ENCODE peak calls at places on chromosomes 16 and 17, in four cellular contexts. K is GF-D8; U is stimulated activated CD8-positive, alpha-beta memory T cell treated with anti-CD3 and anti-CD28 coated beads, Interleukin-4, amount 100 ng/mL, for 1 hour; V is endodermal cell. H is an unnamed sample.

GRCh38 chr17:72754513-72754912 is 338.0 kb downstream of the SLC39A11 start:
- DNase-seq in K (no peak), V (no peak), U (no peak), H (no peak)

GRCh38 chr16:67594956-67595355 is 32.6 kb downstream of the CTCF start:
- DNase-seq in U (no peak), V (no peak), K (no peak), H (no peak)

GRCh38 chr17:3740611-3741073 is 16.9 kb downstream of the HASPIN start:
- DNase-seq in V (peak), U (no peak), K (peak), H (no peak)

GRCh38 chr16:16009396-16009795 is 60.0 kb downstream of the ABCC1 start:
- DNase-seq in U (no peak), V (no peak), K (no peak), H (no peak)

GRCh38 chr17:40551091-40551873 is 14.0 kb downstream of the CCR7 start:
- DNase-seq in K (no peak), U (no peak), V (peak), H (no peak)

GRCh38 chr16:88058136-88058535 is 106.9 kb downstream of the BANP start:
- DNase-seq in U (no peak), V (no peak), K (no peak), H (no peak)

GRCh38 chr16:62036101-62036806 is at the start of gene CDH8:
- DNase-seq in V (peak), U (no peak), K (no peak), H (no peak)

GRCh38 chr17:15490634-15491261 is 23.3 kb upstream of the CDRT4 start:
- DNase-seq in U (no peak), V (peak), K (no peak), H (no peak)

GRCh38 chr17:48127371-48128051 is 19.9 kb downstream of the SNX11 start:
- DNase-seq in V (peak), U (no peak), K (no peak), H (no peak)

GRCh38 chr16:47463771-47464624 is 2.9 kb downstream of the PHKB start:
- DNase-seq in K (no peak), U (no peak), V (no peak), H (no peak)

GRCh38 chr17:43442711-43443110 is 41.1 kb upstream of the DHX8 start:
- DNase-seq in V (no peak), U (no peak), K (no peak), H (no peak)

GRCh38 chr16:89265647-89266046 is 48.1 kb downstream of the ZNF778 start:
- DNase-seq in V (no peak), K (no peak), U (no peak), H (no peak)

GRCh38 chr16:1082952-1083675 is 10.6 kb downstream of the SSTR5 start:
- DNase-seq in K (no peak), V (no peak), U (no peak), H (no peak)

GRCh38 chr16:88956546-88957455 is 20.2 kb downstream of the CBFA2T3 start:
- DNase-seq in U (no peak), V (no peak), K (no peak), H (no peak)

GRCh38 chr17:65797101-65797500 is 235.7 kb upstream of the AXIN2 start:
- DNase-seq in K (no peak), U (no peak), V (no peak), H (no peak)

GRCh38 chr16:54123766-54124165 is 162.8 kb downstream of the IRX3 start:
- DNase-seq in K (peak), U (no peak), V (no peak), H (no peak)

GRCh38 chr17:40648326-40648968 is 829 bp upstream of the SMARCE1 start:
- DNase-seq in V (peak), U (no peak), K (no peak), H (no peak)

GRCh38 chr16:67000384-67001158 is 12.2 kb downstream of the CES4A start:
- DNase-seq in V (peak), U (no peak), K (no peak), H (no peak)

GRCh38 chr17:76373481-76373825 is 11.0 kb upstream of the SPHK1 start:
- DNase-seq in U (no peak), V (no peak), K (no peak), H (no peak)

GRCh38 chr16:48963306-48963705 is 318.3 kb downstream of the CBLN1 start:
- DNase-seq in U (no peak), K (no peak), V (no peak), H (no peak)

GRCh38 chr17:7404737-7405412 is 978 bp upstream of the TMEM256 start:
- DNase-seq in U (peak), K (no peak), V (peak), H (no peak)

GRCh38 chr17:46962374-46962790 is 16.7 kb downstream of the RPRML start:
- DNase-seq in K (no peak), U (no peak), V (no peak), H (no peak)

GRCh38 chr16:50684823-50685455 is 3.8 kb upstream of the SNX20 start:
- DNase-seq in V (no peak), K (no peak), U (no peak), H (no peak)

GRCh38 chr17:350706-351435 is 1.7 kb downstream of the RPH3AL start:
- DNase-seq in K (peak), V (peak), U (no peak), H (no peak)

GRCh38 chr16:47905771-47906170 is 250.0 kb downstream of the ABCC12 start:
- DNase-seq in V (no peak), K (no peak), U (no peak), H (no peak)

GRCh38 chr16:24189941-24190340 is 66.2 kb upstream of the CACNG3 start:
- DNase-seq in K (no peak), V (no peak), U (no peak), H (no peak)

GRCh38 chr17:4968166-4968915 is 724 bp upstream of the SPAG7 start:
- DNase-seq in K (no peak), U (no peak), V (peak), H (no peak)

GRCh38 chr16:12087901-12088364 is 111.4 kb downstream of the SNX29 start:
- DNase-seq in V (no peak), U (no peak), K (no peak), H (no peak)

GRCh38 chr17:35160354-35161201 is 13.0 kb downstream of the UNC45B start:
- DNase-seq in K (no peak), V (no peak), U (no peak), H (no peak)

GRCh38 chr16:8808009-8808408 is 10.4 kb downstream of the PMM2 start:
- DNase-seq in V (no peak), K (no peak), U (no peak), H (no peak)

GRCh38 chr16:56384074-56384721 is 41.1 kb downstream of the AMFR start:
- DNase-seq in K (no peak), V (no peak), U (no peak), H (no peak)

GRCh38 chr16:88316151-88316550 is 66.6 kb upstream of the ZNF469 start:
- DNase-seq in V (no peak), U (no peak), K (no peak), H (no peak)

GRCh38 chr16:54651851-54652770 is 278.6 kb upstream of the IRX5 start:
- DNase-seq in K (no peak), U (no peak), V (no peak), H (no peak)

GRCh38 chr17:56478836-56479447 is 114.6 kb upstream of the NOG start:
- DNase-seq in U (no peak), V (peak), K (no peak), H (no peak)

GRCh38 chr17:6506679-6507231 is 49.6 kb downstream of the PITPNM3 start:
- DNase-seq in K (no peak), U (no peak), V (peak), H (no peak)

GRCh38 chr16:81035975-81036750 is 521 bp downstream of the ATMIN start:
- DNase-seq in K (no peak), U (peak), V (peak), H (no peak)

GRCh38 chr17:17849863-17850373 is 13.1 kb upstream of the SREBF1 start:
- DNase-seq in V (peak), U (peak), K (peak), H (no peak)

GRCh38 chr17:35893751-35894150 is 13.6 kb upstream of the CCL5 start:
- DNase-seq in V (no peak), K (no peak), U (no peak), H (no peak)